ENCODE peak calls at places on chromosomes 11 and 22, in five cellular contexts. One of them, this sample, is unnamed.

GRCh38 chr11:44094260-44094868 is 1.1 kb upstream of the EXT2 start:
- DNase-seq in IMR-90: peak
- DNase-seq in NCI-H1436 treated with DMSO at 0.1 percent for 48 hours: peak
- DNase-seq in Right ventricle myocardium inferior: no peak
- DNase-seq in Kasumi-1: peak
- DNase-seq in this sample: peak

GRCh38 chr22:46693634-46694422 is 44.2 kb downstream of the CERK start:
- DNase-seq in IMR-90: no peak
- DNase-seq in NCI-H1436 treated with DMSO at 0.1 percent for 48 hours: no peak
- DNase-seq in Right ventricle myocardium inferior: no peak
- DNase-seq in Kasumi-1: no peak
- DNase-seq in this sample: no peak

GRCh38 chr11:2781413-2782274 is 81.8 kb upstream of the KCNQ1OT1 start:
- DNase-seq in IMR-90: peak
- DNase-seq in NCI-H1436 treated with DMSO at 0.1 percent for 48 hours: no peak
- DNase-seq in Right ventricle myocardium inferior: peak
- DNase-seq in Kasumi-1: no peak
- DNase-seq in this sample: no peak

GRCh38 chr22:32518848-32519247 is 44.2 kb downstream of the FBXO7 start:
- DNase-seq in IMR-90: no peak
- DNase-seq in NCI-H1436 treated with DMSO at 0.1 percent for 48 hours: no peak
- DNase-seq in Right ventricle myocardium inferior: no peak
- DNase-seq in Kasumi-1: peak
- DNase-seq in this sample: no peak

GRCh38 chr11:23995891-23996290 is 501.0 kb upstream of the LUZP2 start:
- DNase-seq in IMR-90: peak
- DNase-seq in NCI-H1436 treated with DMSO at 0.1 percent for 48 hours: no peak
- DNase-seq in Right ventricle myocardium inferior: no peak
- DNase-seq in Kasumi-1: no peak
- DNase-seq in this sample: peak

GRCh38 chr11:8566613-8567210 is 27.3 kb downstream of the STK33 start:
- DNase-seq in IMR-90: peak
- DNase-seq in NCI-H1436 treated with DMSO at 0.1 percent for 48 hours: no peak
- DNase-seq in Right ventricle myocardium inferior: no peak
- DNase-seq in Kasumi-1: peak
- DNase-seq in this sample: peak

GRCh38 chr22:17777005-17777716 is 2.9 kb upstream of the BID start:
- DNase-seq in IMR-90: no peak
- DNase-seq in NCI-H1436 treated with DMSO at 0.1 percent for 48 hours: no peak
- DNase-seq in Right ventricle myocardium inferior: peak
- DNase-seq in Kasumi-1: peak
- DNase-seq in this sample: no peak

GRCh38 chr22:37913233-37913721 is 7.2 kb downstream of the MICALL1 start:
- DNase-seq in IMR-90: no peak
- DNase-seq in NCI-H1436 treated with DMSO at 0.1 percent for 48 hours: no peak
- DNase-seq in Right ventricle myocardium inferior: peak
- DNase-seq in Kasumi-1: no peak
- DNase-seq in this sample: no peak

GRCh38 chr11:96207459-96208449 is 135.2 kb downstream of the MAML2 start:
- DNase-seq in IMR-90: peak
- DNase-seq in NCI-H1436 treated with DMSO at 0.1 percent for 48 hours: no peak
- DNase-seq in Right ventricle myocardium inferior: no peak
- DNase-seq in Kasumi-1: peak
- DNase-seq in this sample: peak

GRCh38 chr22:26667140-26667539 is 9.8 kb downstream of the MIAT start:
- DNase-seq in IMR-90: no peak
- DNase-seq in NCI-H1436 treated with DMSO at 0.1 percent for 48 hours: no peak
- DNase-seq in Right ventricle myocardium inferior: no peak
- DNase-seq in Kasumi-1: no peak
- DNase-seq in this sample: no peak